ENCODE peak calls at places on chromosome 20, in five cellular contexts. One of them, this sample, is unnamed.

GRCh38 chr20:4962257-4962855 is 39.0 kb downstream of the SLC23A2 start:
- DNase-seq in SK-N-SH: no peak
- DNase-seq in H1: no peak
- DNase-seq in transverse colon: no peak
- DNase-seq in suprapubic skin: no peak
- DNase-seq in this sample: no peak

GRCh38 chr20:36098364-36098763 is 56.2 kb upstream of the EPB41L1 start:
- DNase-seq in transverse colon: peak
- DNase-seq in SK-N-SH: no peak
- DNase-seq in H1: no peak
- DNase-seq in suprapubic skin: no peak
- DNase-seq in this sample: peak

GRCh38 chr20:40652426-40652825 is 36.6 kb downstream of the MAFB start:
- DNase-seq in H1: no peak
- DNase-seq in SK-N-SH: no peak
- DNase-seq in transverse colon: no peak
- DNase-seq in suprapubic skin: no peak
- DNase-seq in this sample: no peak

GRCh38 chr20:56517211-56517610 is 7.3 kb upstream of the FAM209A start:
- DNase-seq in transverse colon: no peak
- DNase-seq in H1: no peak
- DNase-seq in suprapubic skin: peak
- DNase-seq in SK-N-SH: no peak
- DNase-seq in this sample: no peak

GRCh38 chr20:3203315-3204123 is 963 bp downstream of the DDRGK1 start:
- DNase-seq in H1: no peak
- DNase-seq in suprapubic skin: no peak
- DNase-seq in transverse colon: peak
- DNase-seq in SK-N-SH: peak
- DNase-seq in this sample: peak

GRCh38 chr20:63966172-63966943 is 3.4 kb downstream of the ZNF512B start:
- DNase-seq in SK-N-SH: no peak
- DNase-seq in H1: no peak
- DNase-seq in suprapubic skin: no peak
- DNase-seq in transverse colon: no peak
- DNase-seq in this sample: no peak

GRCh38 chr20:6122873-6123649 is at the start of gene FERMT1:
- DNase-seq in suprapubic skin: no peak
- DNase-seq in H1: peak
- DNase-seq in SK-N-SH: peak
- DNase-seq in transverse colon: peak
- DNase-seq in this sample: peak

GRCh38 chr20:38875170-38875993 is 50.8 kb upstream of the FAM83D start:
- DNase-seq in SK-N-SH: peak
- DNase-seq in suprapubic skin: no peak
- DNase-seq in H1: no peak
- DNase-seq in transverse colon: peak
- DNase-seq in this sample: no peak

GRCh38 chr20:32672982-32673727 is 586 bp downstream of the C20orf203 start:
- DNase-seq in suprapubic skin: no peak
- DNase-seq in transverse colon: peak
- DNase-seq in SK-N-SH: no peak
- DNase-seq in H1: no peak
- DNase-seq in this sample: no peak

GRCh38 chr20:6715350-6716063 is 52.0 kb upstream of the BMP2 start:
- DNase-seq in H1: no peak
- DNase-seq in SK-N-SH: no peak
- DNase-seq in suprapubic skin: no peak
- DNase-seq in transverse colon: no peak
- DNase-seq in this sample: no peak

GRCh38 chr20:62895539-62895938 is 30.8 kb downstream of the DIDO1 start:
- DNase-seq in suprapubic skin: no peak
- DNase-seq in transverse colon: no peak
- DNase-seq in SK-N-SH: no peak
- DNase-seq in H1: no peak
- DNase-seq in this sample: no peak
- TF ChIP-seq EP300 in suprapubic skin: no peak
- TF ChIP-seq EP300 in transverse colon: no peak
- TF ChIP-seq EP300 in SK-N-SH: no peak
- TF ChIP-seq EP300 in H1: no peak
- TF ChIP-seq EP300 in this sample: no peak

GRCh38 chr20:62143118-62143975 is at the start of the genes PSMA7 and SS18L1:
- DNase-seq in transverse colon: peak
- DNase-seq in SK-N-SH: peak
- DNase-seq in H1: no peak
- DNase-seq in suprapubic skin: peak
- DNase-seq in this sample: peak

GRCh38 chr20:62141043-62141396 is 2.2 kb downstream of the PSMA7 start:
- DNase-seq in transverse colon: no peak
- DNase-seq in SK-N-SH: no peak
- DNase-seq in H1: no peak
- DNase-seq in suprapubic skin: no peak
- DNase-seq in this sample: no peak

GRCh38 chr20:62142252-62143117 is 709 bp downstream of the PSMA7 start:
- DNase-seq in H1: no peak
- DNase-seq in suprapubic skin: no peak
- DNase-seq in transverse colon: peak
- DNase-seq in SK-N-SH: peak
- DNase-seq in this sample: peak

GRCh38 chr20:62139636-62140035 is 3.6 kb downstream of the PSMA7 start:
- DNase-seq in SK-N-SH: no peak
- DNase-seq in transverse colon: no peak
- DNase-seq in suprapubic skin: no peak
- DNase-seq in H1: no peak
- DNase-seq in this sample: no peak

DNA sequence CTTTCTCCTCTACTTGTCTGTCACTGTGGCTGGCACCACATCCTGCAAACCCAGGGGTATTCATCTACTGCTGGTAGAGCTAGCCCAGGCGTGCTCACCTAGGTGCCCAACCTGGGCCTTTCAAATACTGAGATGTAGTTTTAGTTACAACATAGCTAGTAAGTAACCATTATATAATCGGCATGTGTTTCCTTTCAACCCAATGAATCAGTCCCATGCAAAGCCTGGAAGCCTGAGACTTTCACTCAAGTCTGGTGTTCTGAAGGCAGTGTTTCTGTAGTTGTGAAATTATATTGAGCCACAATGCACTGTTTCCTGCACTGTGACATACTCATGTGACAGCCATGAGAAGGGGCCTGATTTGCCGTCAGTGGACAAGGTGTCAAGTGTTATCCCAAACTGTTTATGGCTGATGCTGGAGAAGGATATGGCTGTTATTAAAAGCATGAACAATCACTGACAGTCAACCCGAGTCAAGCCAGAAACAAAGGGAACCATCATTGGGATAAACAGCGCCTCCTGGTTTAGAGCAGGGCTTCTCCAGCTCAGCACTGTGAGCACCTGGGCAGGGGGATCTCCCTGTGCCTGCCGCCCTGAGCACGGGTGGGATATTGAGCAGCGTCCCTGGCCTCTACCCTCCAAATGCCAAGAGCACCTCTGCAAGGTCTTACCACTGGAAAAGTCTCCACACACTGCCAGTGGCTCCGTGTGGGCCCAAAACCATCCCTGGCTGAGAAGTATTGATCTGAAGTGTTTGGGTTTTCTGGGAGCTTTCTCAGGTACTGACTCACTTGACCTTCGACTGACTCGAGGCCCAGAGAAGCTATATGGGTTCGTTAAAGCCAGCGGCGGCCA is 1.6 kb downstream of the PSMA7 start:
- DNase-seq in H1: no peak
- DNase-seq in transverse colon: no peak
- DNase-seq in suprapubic skin: no peak
- DNase-seq in SK-N-SH: peak
- DNase-seq in this sample: no peak
- TF ChIP-seq POLR2AphosphoS5 in H1: peak
- TF ChIP-seq POLR2AphosphoS5 in transverse colon: no peak
- TF ChIP-seq POLR2AphosphoS5 in suprapubic skin: no peak
- TF ChIP-seq POLR2AphosphoS5 in SK-N-SH: no peak
- TF ChIP-seq POLR2AphosphoS5 in this sample: no peak

GRCh38 chr20:10370091-10370887 is 63.7 kb downstream of the MKKS start:
- DNase-seq in H1: no peak
- DNase-seq in transverse colon: no peak
- DNase-seq in suprapubic skin: no peak
- DNase-seq in SK-N-SH: no peak
- DNase-seq in this sample: no peak
- TF ChIP-seq EP300 in H1: no peak
- TF ChIP-seq EP300 in transverse colon: no peak
- TF ChIP-seq EP300 in suprapubic skin: no peak
- TF ChIP-seq EP300 in SK-N-SH: no peak
- TF ChIP-seq EP300 in this sample: no peak

GRCh38 chr20:62306440-62307187 is 3.8 kb downstream of the ADRM1 start:
- DNase-seq in suprapubic skin: no peak
- DNase-seq in H1: no peak
- DNase-seq in SK-N-SH: no peak
- DNase-seq in transverse colon: no peak
- DNase-seq in this sample: no peak

GRCh38 chr20:62305149-62305764 is 2.5 kb downstream of the ADRM1 start:
- DNase-seq in transverse colon: no peak
- DNase-seq in SK-N-SH: no peak
- DNase-seq in suprapubic skin: no peak
- DNase-seq in H1: no peak
- DNase-seq in this sample: no peak

GRCh38 chr20:62304331-62305148 is 1.7 kb downstream of the ADRM1 start:
- DNase-seq in H1: no peak
- DNase-seq in SK-N-SH: no peak
- DNase-seq in suprapubic skin: no peak
- DNase-seq in transverse colon: no peak
- DNase-seq in this sample: no peak

GRCh38 chr20:62307226-62308101 is 4.7 kb downstream of the ADRM1 start:
- DNase-seq in SK-N-SH: no peak
- DNase-seq in transverse colon: no peak
- DNase-seq in suprapubic skin: no peak
- DNase-seq in H1: no peak
- DNase-seq in this sample: no peak

DNA sequence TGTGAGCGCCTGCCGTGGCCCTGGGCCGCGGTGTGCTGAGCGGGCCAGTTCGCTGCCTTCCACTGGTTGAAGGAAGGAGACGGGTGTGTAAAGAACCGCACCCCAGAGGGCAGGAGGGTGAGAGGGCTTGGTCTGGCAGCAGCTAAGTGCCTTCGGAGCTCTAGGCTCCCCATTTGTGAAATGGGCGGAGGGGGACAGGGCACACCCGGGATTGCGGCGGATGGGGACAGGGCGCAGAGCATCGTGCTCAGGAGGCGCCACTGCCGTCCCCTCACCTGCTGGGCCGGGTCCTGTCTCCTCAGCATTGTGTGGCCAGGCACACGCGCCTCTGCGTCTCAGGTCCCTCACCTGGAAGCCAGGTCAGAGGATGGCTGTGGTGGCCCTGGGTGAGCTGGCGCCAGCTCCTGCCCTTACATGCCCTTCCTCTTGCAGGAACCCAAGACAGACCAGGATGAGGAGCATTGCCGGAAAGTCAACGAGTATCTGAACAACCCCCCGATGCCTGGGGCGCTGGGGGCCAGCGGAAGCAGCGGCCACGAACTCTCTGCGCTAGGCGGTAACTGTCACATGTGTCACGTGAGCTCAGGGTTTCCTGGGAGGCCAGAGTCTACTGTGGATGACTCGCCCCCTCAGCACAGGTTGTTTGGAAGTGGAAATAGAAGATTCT is 3.1 kb downstream of the ADRM1 start:
- DNase-seq in suprapubic skin: no peak
- DNase-seq in H1: no peak
- DNase-seq in SK-N-SH: no peak
- DNase-seq in transverse colon: no peak
- DNase-seq in this sample: no peak
- TF ChIP-seq POLR2AphosphoS5 in suprapubic skin: no peak
- TF ChIP-seq POLR2AphosphoS5 in H1: no peak
- TF ChIP-seq POLR2AphosphoS5 in SK-N-SH: no peak
- TF ChIP-seq POLR2AphosphoS5 in transverse colon: peak
- TF ChIP-seq POLR2AphosphoS5 in this sample: no peak

GRCh38 chr20:22491188-22491500 is 93.2 kb downstream of the FOXA2 start:
- DNase-seq in suprapubic skin: no peak
- DNase-seq in transverse colon: no peak
- DNase-seq in H1: no peak
- DNase-seq in SK-N-SH: no peak
- DNase-seq in this sample: no peak

GRCh38 chr20:22489614-22490286 is 94.6 kb downstream of the FOXA2 start:
- DNase-seq in transverse colon: no peak
- DNase-seq in SK-N-SH: no peak
- DNase-seq in H1: no peak
- DNase-seq in suprapubic skin: no peak
- DNase-seq in this sample: peak

GRCh38 chr20:22495172-22495571 is 89.2 kb downstream of the FOXA2 start:
- DNase-seq in suprapubic skin: no peak
- DNase-seq in H1: no peak
- DNase-seq in SK-N-SH: no peak
- DNase-seq in transverse colon: no peak
- DNase-seq in this sample: no peak

GRCh38 chr20:22492497-22492896 is 91.9 kb downstream of the FOXA2 start:
- DNase-seq in suprapubic skin: no peak
- DNase-seq in transverse colon: no peak
- DNase-seq in H1: no peak
- DNase-seq in SK-N-SH: no peak
- DNase-seq in this sample: no peak

GRCh38 chr20:22490287-22491187 is 93.8 kb downstream of the FOXA2 start:
- DNase-seq in H1: no peak
- DNase-seq in suprapubic skin: no peak
- DNase-seq in transverse colon: peak
- DNase-seq in SK-N-SH: no peak
- DNase-seq in this sample: peak
- TF ChIP-seq EP300 in H1: no peak
- TF ChIP-seq EP300 in suprapubic skin: no peak
- TF ChIP-seq EP300 in transverse colon: no peak
- TF ChIP-seq EP300 in SK-N-SH: no peak
- TF ChIP-seq EP300 in this sample: no peak